ENCODE peak calls at places on chromosomes 6 and 20, in seven cellular contexts. W, E, A, I, F, L and S are unnamed samples. For H3K4me1, the result is how much of the 10 kb centered on the place peaks cover.

GRCh38 chr6:125503181-125503580 is 201.4 kb upstream of the HDDC2 start:
- DNase-seq in A (no peak), E (peak), L (no peak), W (no peak), F (no peak), I (no peak), S (no peak)

GRCh38 chr6:148794797-148795196 is 48.0 kb downstream of the UST start:
- DNase-seq in F (no peak), E (no peak), A (no peak), W (no peak), I (no peak), L (no peak), S (no peak)

GRCh38 chr6:111711476-111711875 is 105.8 kb upstream of the TRAF3IP2 start:
- DNase-seq in L (peak), W (no peak), E (peak), I (peak), A (no peak), F (no peak), S (peak)

GRCh38 chr6:49849121-49849907 is 17.0 kb downstream of the CRISP1 start:
- DNase-seq in E (peak), L (no peak), A (peak), W (peak), I (no peak), F (no peak), S (no peak)

GRCh38 chr6:52365871-52366540 is 4.1 kb downstream of the PAQR8 start:
- DNase-seq in I (no peak), A (peak), F (no peak), E (no peak), L (no peak), W (no peak), S (no peak)

GRCh38 chr6:107416179-107416578 is 43.2 kb downstream of the PDSS2 start:
- DNase-seq in F (no peak), E (no peak), A (no peak), L (no peak), W (no peak), I (no peak), S (no peak)

GRCh38 chr6:37239950-37240713 is 17.4 kb upstream of the TBC1D22B start:
- DNase-seq in A (peak), I (peak), F (peak), W (peak), E (no peak), L (peak), S (peak)

GRCh38 chr6:33954453-33954852 is 150.7 kb upstream of the MLN start:
- DNase-seq in I (no peak), L (no peak), W (no peak), F (no peak), A (no peak), E (peak), S (no peak)

GRCh38 chr6:12324741-12325140 is 34.6 kb downstream of the EDN1 start:
- DNase-seq in A (no peak), E (peak), F (peak), I (no peak), W (no peak), L (no peak), S (no peak)

GRCh38 chr6:89433637-89434499 is 916 bp downstream of the ANKRD6 start:
- DNase-seq in I (peak), L (peak), A (peak), F (no peak), E (peak), W (peak), S (peak)

GRCh38 chr6:53598584-53598983 is 53.7 kb upstream of the GCLC start:
- DNase-seq in E (no peak), F (no peak), I (no peak), W (no peak), A (no peak), L (no peak), S (no peak)

GRCh38 chr6:5672581-5673011 is 334.1 kb downstream of the NRN1 start:
- DNase-seq in F (peak), I (no peak), L (no peak), A (peak), W (no peak), E (peak), S (no peak)

GRCh38 chr6:106158816-106159215 is 72.7 kb downstream of the PRDM1 start:
- DNase-seq in A (no peak), E (no peak), L (no peak), W (no peak), I (no peak), F (no peak), S (no peak)

GRCh38 chr20:23629017-23629541 is 8.7 kb downstream of the CST3 start:
- DNase-seq in F (peak), I (peak), A (peak), E (no peak), L (no peak), W (no peak), S (peak)

GRCh38 chr6:12483712-12484111 is 193.6 kb downstream of the EDN1 start:
- DNase-seq in W (no peak), E (no peak), I (no peak), L (no peak), F (peak), A (peak), S (no peak)

GRCh38 chr20:3621111-3621510 is 42.1 kb downstream of the GFRA4 start:
- DNase-seq in I (no peak), E (peak), F (no peak), A (no peak), W (no peak), L (no peak), S (no peak)

GRCh38 chr6:93418448-93419303 is 683 bp downstream of the EPHA7 start:
- DNase-seq in E (peak), L (peak), I (peak), F (no peak), A (peak), W (no peak), S (peak)

GRCh38 chr6:3744211-3744900 is 7.2 kb downstream of the PXDC1 start:
- DNase-seq in L (no peak), W (no peak), E (no peak), I (no peak), F (no peak), A (peak), S (no peak)

GRCh38 chr6:33161354-33162320 is 30.6 kb downstream of the COL11A2 start:
- DNase-seq in F (peak), W (peak), I (peak), E (peak), A (peak), L (peak), S (peak)

GRCh38 chr6:1485678-1486077 is 96.3 kb downstream of the FOXF2 start:
- DNase-seq in E (no peak), W (no peak), L (no peak), A (peak), F (peak), I (no peak), S (no peak)

GRCh38 chr6:127397729-127398609 is 54.6 kb upstream of the ECHDC1 start:
- DNase-seq in F (no peak), W (no peak), E (no peak), A (peak), I (no peak), L (no peak), S (no peak)

GRCh38 chr20:10609276-10609675 is 64.5 kb downstream of the JAG1 start:
- DNase-seq in W (no peak), E (no peak), I (peak), F (no peak), A (peak), L (peak), S (peak)

GRCh38 chr6:37669887-37670437 is 27.7 kb downstream of the MDGA1 start:
- DNase-seq in E (no peak), A (no peak), I (no peak), W (no peak), F (no peak), L (no peak), S (no peak)

GRCh38 chr6:70108230-70108629 is 194.7 kb downstream of the COL9A1 start:
- DNase-seq in E (peak), A (peak), I (no peak), W (peak), F (no peak), L (no peak), S (no peak)

GRCh38 chr6:33173228-33174180 is 18.8 kb downstream of the COL11A2 start:
- DNase-seq in I (no peak), F (no peak), L (no peak), A (no peak), W (no peak), E (no peak), S (no peak)

GRCh38 chr20:25624500-25624939 is 706 bp upstream of the NANP start:
- DNase-seq in E (no peak), W (no peak), I (no peak), L (no peak), A (no peak), F (no peak), S (no peak)

GRCh38 chr20:17594443-17594842 is 24.6 kb downstream of the DSTN start:
- DNase-seq in E (peak), A (peak), L (no peak), W (no peak), I (no peak), F (no peak), S (peak)

GRCh38 chr20:12740647-12741046 is 268.1 kb upstream of the SPTLC3 start:
- DNase-seq in I (no peak), A (no peak), E (no peak), L (no peak), F (no peak), W (no peak), S (no peak)

GRCh38 chr20:8094415-8094818 is 37.6 kb upstream of the PLCB1 start:
- DNase-seq in I (peak), W (no peak), E (no peak), A (peak), F (no peak), L (peak), S (peak)

GRCh38 chr6:17506962-17507361 is 93.1 kb upstream of the FAM8A1 start:
- DNase-seq in L (no peak), F (no peak), A (no peak), W (no peak), I (no peak), E (no peak), S (no peak)

GRCh38 chr20:43746344-43747137 is 19.7 kb upstream of the GTSF1L start:
- DNase-seq in L (no peak), I (no peak), A (peak), F (no peak), W (no peak), E (no peak), S (no peak)

GRCh38 chr20:32238483-32239425 is 31.1 kb downstream of the POFUT1 start:
- DNase-seq in A (no peak), L (no peak), W (no peak), I (no peak), E (peak), F (no peak), S (no peak)

GRCh38 chr20:63083831-63084562 is 77.2 kb upstream of the BHLHE23 start:
- DNase-seq in E (no peak), W (no peak), F (no peak), A (no peak), L (no peak), I (no peak), S (no peak)

DNA sequence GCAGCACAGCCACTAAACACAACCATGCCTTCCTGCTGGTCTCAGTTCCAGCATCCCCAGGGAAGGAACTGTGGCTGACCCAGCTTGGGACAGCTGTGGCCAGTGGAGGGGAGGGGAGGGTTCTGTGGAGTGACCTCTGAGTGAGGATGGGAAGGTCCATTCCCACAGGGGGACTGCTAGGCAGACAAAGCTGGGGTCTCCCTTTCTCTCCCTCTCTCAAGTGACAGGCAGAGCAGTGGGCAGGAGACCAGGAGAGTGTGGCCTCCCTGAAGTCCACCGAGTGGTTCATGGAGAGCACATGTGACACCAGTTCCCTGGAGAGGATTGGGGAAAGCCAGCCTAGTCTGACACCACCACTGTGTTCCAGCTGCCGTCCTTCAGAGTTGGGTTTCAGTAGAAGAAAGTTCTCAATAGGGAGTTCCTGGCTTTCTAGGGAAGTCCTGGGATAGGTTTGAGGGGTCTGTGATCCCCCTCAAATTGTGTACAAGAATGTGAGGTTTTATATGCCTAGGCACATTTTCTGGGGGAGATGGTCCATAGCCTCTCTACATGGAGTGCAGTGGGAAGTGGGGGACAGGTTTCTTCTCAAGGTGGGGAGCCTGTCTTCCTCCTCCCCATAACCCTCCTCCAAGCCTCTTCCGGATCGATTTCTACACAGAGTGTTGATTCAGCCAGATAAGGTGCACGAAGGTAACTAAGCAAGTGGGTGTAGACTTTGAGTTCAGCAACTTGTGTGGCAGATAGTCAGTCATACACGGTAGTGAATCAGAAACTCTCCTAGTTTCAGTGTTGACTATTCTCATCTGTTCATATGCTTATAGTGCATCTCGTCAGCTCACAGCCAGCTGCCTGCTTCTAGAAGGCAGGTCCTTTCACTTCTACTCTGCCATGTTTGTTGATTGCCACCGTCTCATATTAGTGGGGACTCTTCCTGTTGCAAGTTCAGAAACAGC is 18.9 kb downstream of the MANBAL start:
- DNase-seq in E (no peak), A (no peak), W (no peak), I (no peak), F (no peak), L (no peak), S (no peak)
- H3K4me1 ChIP-seq in E (under half), A (under half), W (under half), I (under half), F (under half), L (under half), S (under half)

DNA sequence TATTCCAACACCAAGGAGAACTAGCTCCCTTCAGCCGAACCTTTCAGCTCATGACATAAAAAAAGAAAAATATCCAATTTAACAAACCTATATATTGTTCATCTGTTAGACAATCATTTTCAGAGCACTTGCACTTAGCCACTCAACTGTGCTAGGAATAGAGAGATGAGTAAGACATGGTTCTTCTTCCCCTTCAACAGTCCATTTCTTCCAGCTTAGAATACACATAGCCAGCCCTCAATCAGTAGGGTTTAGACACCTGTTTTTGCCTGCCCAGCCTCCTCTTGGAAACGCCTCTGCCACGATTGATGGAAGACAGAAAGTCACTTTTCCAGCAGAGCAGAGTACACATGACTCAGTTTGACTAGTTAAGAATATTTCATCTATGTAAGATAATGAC is 21.8 kb downstream of the ADNP start:
- DNase-seq in I (no peak), L (no peak), A (no peak), F (no peak), W (no peak), E (no peak), S (no peak)
- H3K4me1 ChIP-seq in I (half or more), L (under half), A (under half), F (under half), W (half or more), E (under half), S (under half)

GRCh38 chr6:27891300-27891913 is 20.8 kb downstream of the OR2B2 start:
- DNase-seq in E (no peak), I (no peak), W (no peak), F (no peak), A (no peak), L (no peak), S (no peak)

GRCh38 chr6:27890351-27891299 is 21.6 kb downstream of the OR2B2 start:
- DNase-seq in W (peak), F (peak), L (no peak), I (no peak), A (peak), E (peak), S (peak)

GRCh38 chr6:27893059-27893835 is 18.9 kb downstream of the OR2B2 start:
- DNase-seq in E (peak), L (peak), F (peak), A (peak), I (peak), W (peak), S (peak)

GRCh38 chr6:27893836-27894807 is 18.1 kb downstream of the OR2B2 start:
- DNase-seq in I (peak), F (peak), L (peak), W (peak), E (peak), A (peak), S (peak)

GRCh38 chr6:27892596-27893058 is 19.6 kb downstream of the OR2B2 start:
- DNase-seq in E (no peak), I (no peak), W (no peak), L (no peak), F (no peak), A (no peak), S (no peak)
- H3K4me1 ChIP-seq in E (under half), I (under half), W (under half), L (under half), F (under half), A (under half), S (under half)

GRCh38 chr6:15661815-15662245 is 998 bp downstream of the DTNBP1 start:
- DNase-seq in I (no peak), W (no peak), A (no peak), E (no peak), F (no peak), L (no peak), S (no peak)
- H3K4me1 ChIP-seq in I (under half), W (under half), A (under half), E (under half), F (under half), L (under half), S (under half)

GRCh38 chr20:45841407-45842129 is 8.0 kb downstream of the SNX21 start:
- DNase-seq in I (no peak), A (no peak), E (no peak), F (no peak), W (no peak), L (no peak), S (no peak)
- H3K4me1 ChIP-seq in I (under half), A (under half), E (under half), F (under half), W (under half), L (under half), S (under half)

GRCh38 chr6:43800746-43801488 is 30.9 kb downstream of the VEGFA start:
- DNase-seq in L (no peak), A (no peak), I (no peak), W (no peak), E (peak), F (no peak), S (no peak)

GRCh38 chr6:43803055-43803782 is 33.2 kb downstream of the VEGFA start:
- DNase-seq in F (no peak), L (no peak), E (no peak), I (peak), A (peak), W (no peak), S (no peak)

GRCh38 chr6:43803783-43804549 is 34.0 kb downstream of the VEGFA start:
- DNase-seq in E (no peak), L (no peak), I (no peak), W (no peak), F (no peak), A (peak), S (peak)

GRCh38 chr6:43799671-43800623 is 29.9 kb downstream of the VEGFA start:
- DNase-seq in A (no peak), F (no peak), I (no peak), L (no peak), W (no peak), E (no peak), S (no peak)

DNA sequence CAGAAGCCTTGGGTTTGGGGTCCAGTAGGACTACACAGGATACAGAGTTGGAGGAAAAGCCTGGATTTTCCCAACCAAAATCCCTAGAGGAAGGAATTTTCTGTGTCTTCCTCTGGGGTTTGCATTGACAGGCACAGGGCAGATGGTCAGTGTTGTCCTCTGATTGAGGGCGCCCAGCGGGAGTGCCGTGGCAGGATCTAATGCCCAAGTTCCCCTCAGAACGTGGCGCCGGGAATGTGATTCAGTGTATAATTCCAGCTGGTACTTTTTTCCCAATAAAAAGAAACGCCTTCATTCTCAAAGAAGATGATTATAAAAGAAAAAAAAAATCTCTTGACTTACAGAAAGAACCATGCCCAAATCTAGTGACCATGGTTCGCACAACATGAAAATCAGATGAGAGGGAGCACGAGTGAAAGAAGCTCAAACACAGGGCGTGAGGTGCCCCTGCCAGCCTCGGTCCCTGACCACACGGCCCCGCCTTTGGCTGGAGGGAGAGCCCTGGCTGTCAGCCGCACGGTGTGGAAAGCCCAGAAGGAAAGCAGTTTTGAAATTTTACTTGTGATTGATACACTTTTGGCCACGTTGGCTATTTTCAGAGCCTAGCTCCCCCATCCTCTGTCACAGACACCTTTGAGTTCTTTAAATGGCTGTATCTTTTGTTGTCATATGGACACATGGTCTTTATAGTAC is 31.6 kb downstream of the VEGFA start:
- DNase-seq in L (no peak), I (no peak), E (no peak), W (no peak), F (no peak), A (no peak), S (no peak)
- H3K4me1 ChIP-seq in L (under half), I (under half), E (under half), W (under half), F (under half), A (under half), S (under half)

GRCh38 chr20:16551601-16552419 is 21.4 kb downstream of the KIF16B start:
- DNase-seq in A (no peak), I (no peak), L (no peak), W (no peak), F (no peak), E (no peak), S (peak)
- H3K4me1 ChIP-seq in A (under half), I (under half), L (under half), W (under half), F (under half), E (under half), S (under half)

GRCh38 chr20:49851991-49852390 is 39.4 kb downstream of the SLC9A8 start:
- DNase-seq in F (no peak), I (no peak), A (no peak), L (no peak), E (no peak), W (no peak), S (no peak)

GRCh38 chr20:49852522-49853055 is 40.0 kb downstream of the SLC9A8 start:
- DNase-seq in I (no peak), F (no peak), E (no peak), W (no peak), L (no peak), A (no peak), S (no peak)

GRCh38 chr20:49853640-49854039 is 41.0 kb downstream of the SLC9A8 start:
- DNase-seq in L (no peak), A (peak), I (no peak), E (peak), W (no peak), F (peak), S (peak)

GRCh38 chr20:49856904-49857303 is 44.3 kb downstream of the SLC9A8 start:
- DNase-seq in I (no peak), A (no peak), F (no peak), L (no peak), E (no peak), W (no peak), S (no peak)

GRCh38 chr20:49854190-49854875 is 41.7 kb downstream of the SLC9A8 start:
- DNase-seq in L (no peak), A (no peak), I (no peak), E (no peak), F (no peak), W (no peak), S (no peak)
- H3K4me1 ChIP-seq in L (under half), A (under half), I (under half), E (under half), F (under half), W (under half), S (under half)